ENCODE peak calls at places on chromosomes 12 and 14, in eight cellular contexts. V is stomach, Y is AG04450, X is Panc1, J is psoas muscle, Q is Peyer's patch, F is endodermal cell, U is esophagus squamous epithelium. L is an unnamed sample.

GRCh38 chr12:27434673-27435565 is 11.6 kb upstream of the SMCO2 start:
- DNase-seq in F (peak), U (no peak), Y (no peak), X (no peak), V (no peak), J (no peak), Q (no peak), L (no peak)

GRCh38 chr12:57268264-57268663 is 17.3 kb upstream of the STAC3 start:
- DNase-seq in J (no peak), V (no peak), F (no peak), Q (no peak), Y (no peak), X (no peak), U (no peak), L (no peak)

GRCh38 chr14:90626550-90626949 is 189.7 kb downstream of the TTC7B start:
- DNase-seq in V (no peak), Y (no peak), J (peak), Q (no peak), U (no peak), X (no peak), F (no peak), L (no peak)

GRCh38 chr12:118377891-118378470 is 1.6 kb downstream of the SUDS3 start:
- DNase-seq in F (peak), J (peak), Q (peak), X (no peak), Y (no peak), V (peak), U (no peak), L (peak)

GRCh38 chr12:77830502-77830901 is at the start of gene NAV3:
- DNase-seq in F (no peak), U (no peak), Y (no peak), X (no peak), Q (no peak), V (no peak), J (no peak), L (no peak)

GRCh38 chr12:42630323-42630722 is 40.8 kb upstream of the PRICKLE1 start:
- DNase-seq in V (no peak), J (no peak), F (no peak), U (no peak), X (no peak), Y (no peak), Q (no peak), L (no peak)

GRCh38 chr14:77991128-77991772 is 178.9 kb upstream of the NRXN3 start:
- DNase-seq in V (no peak), J (no peak), Y (no peak), F (peak), X (no peak), Q (no peak), U (no peak), L (no peak)

GRCh38 chr12:83817730-83818129 is 1094.9 kb downstream of the SLC6A15 start:
- DNase-seq in V (no peak), U (no peak), Q (no peak), J (no peak), X (no peak), F (no peak), Y (no peak), L (no peak)

GRCh38 chr14:44353805-44354204 is 153.3 kb downstream of the FSCB start:
- DNase-seq in V (no peak), Q (no peak), J (no peak), U (no peak), X (no peak), F (no peak), Y (no peak), L (no peak)

GRCh38 chr12:24473097-24473496 is 475.8 kb downstream of the BCAT1 start:
- DNase-seq in U (no peak), V (no peak), Y (no peak), X (no peak), J (no peak), F (no peak), Q (no peak), L (peak)

GRCh38 chr14:77044776-77045569 is 16.5 kb upstream of the IRF2BPL start:
- DNase-seq in J (peak), F (peak), Q (no peak), X (no peak), Y (no peak), U (no peak), V (no peak), L (peak)

GRCh38 chr14:58717821-58718220 is 80.1 kb downstream of the DACT1 start:
- DNase-seq in J (no peak), X (no peak), F (no peak), U (no peak), Q (no peak), V (no peak), Y (no peak), L (no peak)

GRCh38 chr12:58532855-58533608 is 387.3 kb downstream of the LRIG3 start:
- DNase-seq in J (no peak), Q (no peak), F (no peak), X (no peak), Y (no peak), V (no peak), U (no peak), L (no peak)

GRCh38 chr12:54222609-54223008 is 33.8 kb upstream of the SMUG1 start:
- DNase-seq in Q (no peak), Y (peak), J (no peak), X (no peak), F (no peak), U (no peak), V (no peak), L (no peak)

GRCh38 chr12:5560242-5560641 is 128.3 kb downstream of the NTF3 start:
- DNase-seq in V (no peak), X (no peak), Y (no peak), Q (no peak), J (no peak), F (peak), U (no peak), L (no peak)

GRCh38 chr12:109557809-109558208 is 15.5 kb downstream of the MMAB start:
- DNase-seq in F (no peak), X (no peak), J (no peak), Y (no peak), V (no peak), Q (no peak), U (no peak), L (no peak)

GRCh38 chr14:40292664-40293063 is 860.4 kb upstream of the FBXO33 start:
- DNase-seq in F (no peak), X (no peak), Q (no peak), V (no peak), U (no peak), Y (no peak), J (no peak), L (no peak)

GRCh38 chr14:92524603-92525185 is 11.1 kb downstream of the RIN3 start:
- DNase-seq in Y (no peak), J (no peak), V (no peak), F (no peak), X (no peak), Q (no peak), U (no peak), L (no peak)

GRCh38 chr12:59839514-59839913 is 243.7 kb downstream of the SLC16A7 start:
- DNase-seq in X (no peak), J (no peak), F (no peak), U (no peak), Y (no peak), Q (no peak), V (no peak), L (no peak)

GRCh38 chr12:132649226-132649945 is 30.8 kb downstream of the P2RX2 start:
- DNase-seq in V (no peak), U (no peak), Y (no peak), J (no peak), X (no peak), F (peak), Q (no peak), L (no peak)

GRCh38 chr14:30620178-30620577 is 1.9 kb upstream of the SCFD1 start:
- DNase-seq in F (no peak), X (no peak), J (no peak), U (no peak), Q (no peak), Y (no peak), V (no peak), L (no peak)

GRCh38 chr12:9099552-9100190 is 16.0 kb downstream of the A2M start:
- DNase-seq in U (no peak), J (no peak), Y (no peak), V (no peak), X (no peak), F (no peak), Q (no peak), L (no peak)

GRCh38 chr12:127145543-127145928 is 1121.4 kb upstream of the TMEM132C start:
- DNase-seq in F (no peak), X (no peak), J (no peak), V (no peak), Y (no peak), U (no peak), Q (no peak), L (no peak)

GRCh38 chr12:55824726-55825125 is 4.7 kb downstream of the DNAJC14 start:
- DNase-seq in V (no peak), X (no peak), J (no peak), F (no peak), U (no peak), Y (no peak), Q (no peak), L (no peak)

GRCh38 chr12:55818886-55819285 is 1.0 kb downstream of the ORMDL2 start:
- DNase-seq in X (no peak), F (peak), U (no peak), Q (no peak), Y (peak), V (no peak), J (no peak), L (no peak)

GRCh38 chr12:55823419-55823818 is 5.6 kb downstream of the ORMDL2 start:
- DNase-seq in Q (no peak), U (no peak), X (no peak), Y (no peak), F (no peak), V (no peak), J (no peak), L (no peak)

GRCh38 chr12:55820679-55821078 is 2.8 kb downstream of the ORMDL2 start:
- DNase-seq in J (no peak), Q (no peak), X (no peak), Y (no peak), F (peak), U (no peak), V (no peak), L (no peak)

DNA sequence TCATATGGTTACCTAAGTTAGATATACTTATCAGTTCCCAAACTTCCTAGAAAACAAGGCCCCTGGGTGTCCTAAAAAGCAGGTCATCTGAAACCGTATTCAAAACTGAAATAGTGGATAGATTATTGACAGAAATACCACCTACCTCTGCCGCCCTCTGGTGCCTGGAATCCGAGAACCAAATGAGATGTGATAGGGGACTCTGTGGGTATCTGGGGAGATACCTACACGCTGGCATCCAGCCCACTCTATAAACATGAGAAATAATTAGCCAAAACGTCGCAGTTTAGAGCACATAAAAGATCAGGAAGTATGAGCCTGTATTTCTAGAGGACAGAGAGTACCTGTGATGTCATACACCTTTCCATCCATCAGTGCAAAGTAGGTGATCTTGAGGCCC is 4.4 kb downstream of the ORMDL2 start:
- DNase-seq in U (no peak), Y (no peak), X (no peak), J (no peak), V (no peak), Q (no peak), F (peak), L (no peak)
- H3K27ac ChIP-seq in U (no peak), Y (no peak), X (no peak), J (no peak), V (no peak), Q (no peak), F (no peak), L (no peak)

GRCh38 chr14:34662558-34663088 is 32.7 kb upstream of the SNX6 start:
- DNase-seq in Y (no peak), X (no peak), F (no peak), V (no peak), U (no peak), Q (no peak), J (no peak), L (no peak)

GRCh38 chr14:34665785-34666425 is 36.0 kb upstream of the SNX6 start:
- DNase-seq in V (no peak), Q (peak), U (no peak), Y (peak), J (no peak), F (no peak), X (no peak), L (no peak)

DNA sequence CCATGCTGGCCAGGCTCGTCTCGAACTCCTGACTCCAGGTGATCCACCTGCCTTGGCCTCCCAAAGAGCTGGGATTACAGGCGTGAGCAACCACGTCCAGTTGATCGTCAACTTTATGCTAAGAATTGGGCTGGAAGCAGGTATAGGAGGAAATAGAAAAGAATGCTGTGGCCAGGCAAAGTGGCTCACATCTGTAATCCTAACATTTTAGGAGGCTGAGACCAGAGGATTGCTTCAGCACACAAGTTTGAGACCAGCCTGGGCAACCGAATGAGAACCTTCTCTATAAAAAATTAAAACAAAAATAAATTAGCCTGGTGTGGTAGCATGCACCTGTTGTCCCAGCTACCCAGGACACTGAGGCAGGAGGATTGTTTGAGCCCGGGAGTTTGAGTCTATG is 37.1 kb upstream of the SNX6 start:
- DNase-seq in Q (no peak), X (no peak), F (no peak), Y (no peak), U (no peak), J (no peak), V (no peak), L (no peak)
- H3K27ac ChIP-seq in Q (no peak), X (no peak), F (no peak), Y (no peak), U (no peak), J (no peak), V (no peak), L (no peak)

DNA sequence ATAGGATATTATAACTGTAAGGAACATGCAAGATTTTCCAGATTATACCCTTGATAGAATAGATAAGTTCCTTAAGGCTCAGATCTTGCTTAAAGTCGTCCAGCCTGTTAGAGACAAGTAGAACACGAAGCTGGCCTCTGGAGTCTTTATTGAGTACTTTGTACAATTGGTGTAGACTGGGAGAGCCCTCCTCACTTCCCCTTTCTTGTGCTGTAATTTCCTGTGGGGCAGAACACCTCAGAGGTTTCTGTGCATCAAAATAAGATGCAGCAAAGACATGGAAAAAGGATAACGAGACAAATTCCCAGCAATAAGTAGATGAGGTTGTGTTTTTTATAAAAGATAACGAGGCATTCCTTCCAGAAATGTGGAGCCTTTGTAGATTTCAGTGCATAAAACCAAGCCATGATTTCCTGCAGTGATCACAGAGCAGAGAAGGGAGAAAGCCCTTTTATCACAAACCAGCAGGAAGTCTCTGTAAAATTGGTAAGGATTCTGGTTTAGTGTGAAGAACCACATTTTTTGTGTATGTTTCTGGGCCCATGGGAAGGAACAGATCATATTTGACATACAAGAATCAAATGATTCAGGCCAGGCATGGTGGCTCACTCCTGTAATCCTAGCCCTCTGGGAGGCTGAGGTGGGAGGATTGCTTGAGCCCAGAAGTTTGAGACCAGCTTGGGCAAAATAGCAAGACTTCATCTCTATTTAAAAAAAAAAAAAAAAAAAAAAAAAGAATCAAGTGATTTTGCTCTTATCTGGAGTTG is 18.0 kb downstream of the GPRC5A start:
- DNase-seq in Y (no peak), U (no peak), X (no peak), Q (no peak), V (no peak), F (no peak), J (no peak), L (no peak)
- H3K27ac ChIP-seq in Y (peak), U (no peak), X (peak), Q (peak), V (no peak), F (no peak), J (no peak), L (no peak)

DNA sequence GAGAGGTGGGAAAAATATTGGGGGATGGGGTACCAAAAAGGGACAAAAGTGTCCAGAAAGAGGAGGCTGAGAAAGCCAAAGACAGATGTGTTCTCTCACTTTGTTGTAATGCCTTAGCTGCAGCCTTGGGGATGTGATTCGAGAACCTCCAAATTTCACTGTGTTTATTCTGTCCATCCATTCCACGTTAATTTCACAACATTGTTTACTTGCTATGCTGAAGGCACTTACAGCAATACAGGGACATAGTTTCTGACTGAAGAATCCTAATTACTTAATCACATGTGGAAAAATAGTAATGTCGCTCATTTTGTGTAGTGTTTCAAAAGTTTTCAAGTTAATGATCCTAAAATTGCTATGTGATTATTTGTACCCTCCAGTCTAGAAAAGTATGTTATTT is 146.2 kb upstream of the SLC38A2 start:
- DNase-seq in V (no peak), U (no peak), J (no peak), X (no peak), Q (no peak), F (no peak), Y (no peak), L (no peak)
- H3K27ac ChIP-seq in V (no peak), U (peak), J (no peak), X (peak), Q (peak), F (no peak), Y (no peak), L (no peak)

DNA sequence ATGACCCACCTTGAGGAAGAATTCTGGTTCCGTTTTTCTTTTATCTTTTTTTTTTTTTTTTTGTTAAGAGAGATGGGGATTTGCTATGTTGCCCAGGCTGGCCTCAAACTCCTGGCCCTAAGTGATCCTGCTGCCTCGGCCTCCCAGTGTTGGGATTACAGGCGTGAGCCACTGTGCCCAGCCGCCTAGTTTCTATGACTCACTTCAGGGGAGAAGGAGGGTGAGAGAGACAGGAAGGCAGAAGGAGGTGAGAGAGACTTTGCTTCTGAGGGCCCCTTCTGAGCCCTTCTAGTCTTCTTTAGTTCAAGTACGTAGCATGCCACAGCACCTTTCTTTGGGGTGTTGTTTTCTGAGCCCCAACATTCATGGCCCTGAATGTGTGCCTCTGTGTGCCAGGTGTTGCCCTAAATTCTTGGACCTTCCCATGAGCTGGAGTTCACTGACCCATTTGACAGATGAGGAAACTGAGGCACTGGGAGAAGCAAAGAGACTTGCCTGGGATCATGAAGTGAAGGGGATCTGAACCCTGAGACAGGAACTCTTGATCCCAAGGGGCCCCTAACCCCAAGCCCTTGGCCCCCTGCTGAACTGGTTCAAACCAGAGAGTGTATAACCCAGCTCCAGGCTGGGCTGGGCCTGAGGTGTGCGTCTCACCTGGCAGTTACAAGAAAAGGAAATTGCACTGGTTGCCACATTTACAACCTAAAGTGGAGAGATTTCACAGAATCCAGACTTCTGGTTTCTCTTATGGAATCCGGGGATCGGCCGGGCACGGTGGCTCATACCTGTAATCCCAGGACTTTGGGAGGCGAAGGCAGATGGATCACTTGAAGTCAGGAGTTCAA is 20.8 kb downstream of the SH2B3 start:
- DNase-seq in Y (no peak), X (no peak), Q (no peak), U (no peak), F (no peak), J (no peak), V (no peak), L (no peak)
- H3K27ac ChIP-seq in Y (no peak), X (peak), Q (no peak), U (no peak), F (no peak), J (no peak), V (no peak), L (peak)

L was measured in lung.